ENCODE peak calls at places on chromosomes 1 and 21, in four cellular contexts. H is activated T-cell treated with anti-CD3 and anti-CD28 coated beads, Interleukin-2, amount 50 U/mL, for 48 hours; V is RWPE1; Z is stimulated activated CD8-positive, alpha-beta memory T cell treated with anti-CD3 and anti-CD28 coated beads, Interleukin-4, amount 100 ng/mL, for 1 hour. G is an unnamed sample.

GRCh38 chr1:25831569-25832196 is 11.9 kb downstream of the MTFR1L start:
- DNase-seq in H (no peak), V (no peak), Z (no peak), G (no peak)

GRCh38 chr1:83626603-83627002 is 372.3 kb downstream of the TTLL7 start:
- DNase-seq in H (no peak), V (no peak), Z (no peak), G (no peak)

GRCh38 chr1:154141240-154141639 is 13.6 kb downstream of the NUP210L start:
- DNase-seq in H (no peak), V (no peak), Z (no peak), G (no peak)

GRCh38 chr1:184806296-184806721 is 51.7 kb upstream of the EDEM3 start:
- DNase-seq in H (peak; percentile 21), V (no peak), Z (no peak), G (no peak)

GRCh38 chr1:16189921-16190499 is 22.4 kb downstream of the ARHGEF19 start:
- DNase-seq in H (no peak), V (no peak), Z (no peak), G (no peak)

GRCh38 chr1:48526045-48526714 is 54.2 kb upstream of the SPATA6 start:
- DNase-seq in H (no peak), V (no peak), Z (no peak), G (no peak)

GRCh38 chr1:89547563-89548485 is 23.2 kb downstream of the LRRC8B start:
- DNase-seq in H (peak; percentile 58), V (peak; percentile 90), Z (no peak), G (peak; percentile 31)

GRCh38 chr1:21927531-21928237 is 9.4 kb downstream of the HSPG2 start:
- DNase-seq in H (no peak), V (no peak), Z (no peak), G (no peak)

GRCh38 chr1:51255331-51255730 is 19.3 kb downstream of the RNF11 start:
- DNase-seq in H (no peak), V (no peak), Z (no peak), G (no peak)

GRCh38 chr1:170707959-170708666 is 44.2 kb downstream of the PRRX1 start:
- DNase-seq in H (peak; percentile 14), V (peak; percentile 82), Z (no peak), G (no peak)

GRCh38 chr1:10210841-10211804 is 753 bp downstream of the KIF1B start:
- DNase-seq in H (peak; percentile 44), V (peak; percentile 68), Z (no peak), G (peak; percentile 98)

GRCh38 chr1:227774721-227775665 is 39.8 kb downstream of the SNAP47 start:
- DNase-seq in H (no peak), V (no peak), Z (no peak), G (no peak)

GRCh38 chr21:45892156-45892919 is 89.2 kb upstream of the COL6A1 start:
- DNase-seq in H (peak; percentile 41), V (no peak), Z (no peak), G (no peak)

GRCh38 chr1:158019177-158019868 is 25.9 kb downstream of the KIRREL1 start:
- DNase-seq in H (no peak), V (peak; percentile 79), Z (no peak), G (peak; percentile 93)

GRCh38 chr1:34710811-34711210 is 44.0 kb upstream of the GJB5 start:
- DNase-seq in H (no peak), V (no peak), Z (no peak), G (no peak)

GRCh38 chr1:242185728-242186127 is 186.8 kb upstream of the MAP1LC3C start:
- DNase-seq in H (no peak), V (no peak), Z (no peak), G (no peak)

GRCh38 chr1:59393211-59394180 is 96.6 kb downstream of the FGGY start:
- DNase-seq in H (no peak), V (no peak), Z (no peak), G (peak; percentile 32)

GRCh38 chr1:62901650-62902049 is 117.7 kb downstream of the ATG4C start:
- DNase-seq in H (no peak), V (no peak), Z (no peak), G (no peak)

GRCh38 chr1:214492405-214493075 is 58.9 kb downstream of the PTPN14 start:
- DNase-seq in H (no peak), V (no peak), Z (no peak), G (no peak)

GRCh38 chr1:224149733-224150132 is 33.3 kb upstream of the DEGS1 start:
- DNase-seq in H (no peak), V (no peak), Z (no peak), G (no peak)

GRCh38 chr1:112544011-112544688 is 35.4 kb downstream of the WNT2B start:
- DNase-seq in H (no peak), V (peak; percentile 79), Z (no peak), G (no peak)

GRCh38 chr1:67429011-67429527 is 1.1 kb downstream of the SERBP1 start:
- DNase-seq in H (peak; percentile 63), V (no peak), Z (no peak), G (peak; percentile 30)

GRCh38 chr1:90370696-90371095 is 346.4 kb downstream of the BARHL2 start:
- DNase-seq in H (no peak), V (no peak), Z (no peak), G (no peak)

GRCh38 chr1:203104096-203104495 is 18.3 kb upstream of the MYOG start:
- DNase-seq in H (no peak), V (no peak), Z (no peak), G (peak; percentile 13)

GRCh38 chr1:2906105-2906504 is 104.6 kb upstream of the TTC34 start:
- DNase-seq in H (no peak), V (no peak), Z (no peak), G (no peak)

GRCh38 chr1:40819101-40819500 is 35.5 kb downstream of the KCNQ4 start:
- DNase-seq in H (no peak), V (no peak), Z (no peak), G (no peak)

GRCh38 chr1:103516693-103517092 is 8.8 kb upstream of the RNPC3 start:
- DNase-seq in H (no peak), V (peak; percentile 8), Z (no peak), G (no peak)

GRCh38 chr1:173048629-173049326 is 2.0 kb downstream of the TNFSF18 start:
- DNase-seq in H (no peak), V (no peak), Z (no peak), G (no peak)

GRCh38 chr1:228148971-228149340 is 774 bp upstream of the GJC2 start:
- DNase-seq in H (no peak), V (peak; percentile 56), Z (no peak), G (peak; percentile 83)

GRCh38 chr1:228830954-228831481 is 95.7 kb downstream of the RHOU start:
- DNase-seq in H (no peak), V (peak; percentile 85), Z (no peak), G (no peak)

GRCh38 chr1:17673335-17674075 is 81.6 kb upstream of the ACTL8 start:
- DNase-seq in H (no peak), V (no peak), Z (no peak), G (no peak)

GRCh38 chr1:171251741-171252300 is 3.5 kb downstream of the FMO1 start:
- DNase-seq in H (peak; percentile 56), V (peak; percentile 19), Z (no peak), G (no peak)

G was measured in lower leg skin.